ENCODE peak calls at places on chromosomes 4 and X, in five cellular contexts. D is HCT116, C is testis, Q is heart right ventricle, R is tibial artery. S is an unnamed sample. For H3K4me1, the result is how much of the 10 kb centered on the place peaks cover.

GRCh38 chr4:38495481-38495880 is 168.5 kb upstream of the KLF3 start:
- DNase-seq in D (no peak), C (no peak), Q (no peak), R (no peak), S (no peak)

GRCh38 chrX:100410083-100410590 is at the start of gene PCDH19:
- DNase-seq in D (no peak), C (peak), Q (peak), R (no peak), S (no peak)

GRCh38 chr4:189773909-189774308 is 166.8 kb upstream of the FRG1 start:
- DNase-seq in D (no peak), C (no peak), Q (no peak), R (no peak), S (peak)

GRCh38 chr4:181289203-181289602 is 954.0 kb upstream of the TENM3 start:
- DNase-seq in D (no peak), C (no peak), Q (no peak), R (no peak), S (no peak)

GRCh38 chrX:18353931-18354368 is 538 bp downstream of the SCML2 start:
- DNase-seq in D (no peak), C (peak), Q (peak), R (no peak), S (no peak)

GRCh38 chr4:75007891-75008290 is 75.0 kb downstream of the PARM1 start:
- DNase-seq in D (no peak), C (no peak), Q (no peak), R (no peak), S (no peak)

GRCh38 chr4:112327950-112328349 is 30.8 kb downstream of the ALPK1 start:
- DNase-seq in D (peak), C (no peak), Q (no peak), R (no peak), S (peak)

GRCh38 chr4:95124906-95125504 is 367.2 kb downstream of the BMPR1B start:
- DNase-seq in D (peak), C (peak), Q (no peak), R (no peak), S (no peak)

GRCh38 chr4:71473541-71474240 is 134.9 kb downstream of the SLC4A4 start:
- DNase-seq in D (no peak), C (no peak), Q (no peak), R (no peak), S (no peak)

GRCh38 chr4:4507923-4508322 is 33.9 kb downstream of the STX18 start:
- DNase-seq in D (peak), C (no peak), Q (no peak), R (no peak), S (no peak)

GRCh38 chr4:127788517-127788916 is 6.4 kb downstream of the HSPA4L start:
- DNase-seq in D (peak), C (no peak), Q (no peak), R (no peak), S (no peak)

GRCh38 chrX:40122487-40122886 is 24.7 kb upstream of the BCOR start:
- DNase-seq in D (no peak), C (no peak), Q (no peak), R (no peak), S (no peak)

GRCh38 chr4:140071806-140072205 is 82.2 kb downstream of the MAML3 start:
- DNase-seq in D (no peak), C (no peak), Q (no peak), R (no peak), S (no peak)

GRCh38 chrX:110178179-110178865 is 139.6 kb downstream of the AMMECR1 start:
- DNase-seq in D (no peak), C (no peak), Q (no peak), R (no peak), S (no peak)

GRCh38 chr4:22787753-22788389 is 95.1 kb downstream of the GBA3 start:
- DNase-seq in D (no peak), C (no peak), Q (no peak), R (no peak), S (no peak)

GRCh38 chr4:184649971-184650855 is 675 bp downstream of the PRIMPOL start:
- DNase-seq in D (no peak), C (peak), Q (no peak), R (no peak), S (no peak)

GRCh38 chr4:8207314-8207713 is 8.2 kb downstream of the SH3TC1 start:
- DNase-seq in D (no peak), C (no peak), Q (no peak), R (no peak), S (no peak)

GRCh38 chr4:8204576-8205227 is 5.6 kb downstream of the SH3TC1 start:
- DNase-seq in D (no peak), C (no peak), Q (no peak), R (no peak), S (no peak)

GRCh38 chr4:8205241-8205707 is 6.2 kb downstream of the SH3TC1 start:
- DNase-seq in D (no peak), C (no peak), Q (no peak), R (no peak), S (no peak)

GRCh38 chr4:8203817-8204216 is 4.7 kb downstream of the SH3TC1 start:
- DNase-seq in D (no peak), C (no peak), Q (no peak), R (no peak), S (no peak)

GRCh38 chr4:8205749-8206611 is 6.9 kb downstream of the SH3TC1 start:
- DNase-seq in D (no peak), C (no peak), Q (no peak), R (no peak), S (peak)
- H3K4me1 ChIP-seq in D (under half), C (under half), Q (under half), R (under half), S (under half)

GRCh38 chr4:142548491-142548890 is 297.6 kb downstream of the INPP4B start:
- DNase-seq in D (no peak), C (no peak), Q (no peak), R (no peak), S (peak)

GRCh38 chr4:142547974-142548373 is 298.1 kb downstream of the INPP4B start:
- DNase-seq in D (no peak), C (no peak), Q (no peak), R (no peak), S (peak)

GRCh38 chr4:142549726-142550463 is 296.2 kb downstream of the INPP4B start:
- DNase-seq in D (peak), C (no peak), Q (no peak), R (no peak), S (peak)

GRCh38 chr4:142550955-142551354 is 295.1 kb downstream of the INPP4B start:
- DNase-seq in D (peak), C (no peak), Q (no peak), R (no peak), S (no peak)

DNA sequence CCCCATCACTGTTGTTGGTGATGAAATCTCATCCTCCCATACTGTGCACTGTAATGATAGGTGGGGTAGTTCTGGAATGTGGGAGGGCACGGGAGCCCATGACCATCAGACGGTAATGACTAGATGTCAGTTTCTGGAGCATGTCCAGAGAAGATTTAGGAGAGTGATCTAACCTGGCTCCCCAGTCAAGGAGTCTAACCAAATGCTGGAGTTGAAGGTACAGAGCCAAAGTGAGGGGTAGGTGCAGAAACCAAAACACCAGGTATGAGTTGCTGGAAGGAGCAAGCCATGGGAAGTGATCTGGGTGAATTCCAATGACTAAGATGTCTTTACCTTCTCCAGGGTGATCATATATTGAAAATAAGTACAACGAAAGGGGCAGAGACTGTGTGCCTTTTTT is 296.9 kb downstream of the INPP4B start:
- DNase-seq in D (no peak), C (no peak), Q (no peak), R (no peak), S (peak)
- H3K27ac ChIP-seq in D (peak), C (no peak), Q (no peak), R (no peak), S (peak)

DNA sequence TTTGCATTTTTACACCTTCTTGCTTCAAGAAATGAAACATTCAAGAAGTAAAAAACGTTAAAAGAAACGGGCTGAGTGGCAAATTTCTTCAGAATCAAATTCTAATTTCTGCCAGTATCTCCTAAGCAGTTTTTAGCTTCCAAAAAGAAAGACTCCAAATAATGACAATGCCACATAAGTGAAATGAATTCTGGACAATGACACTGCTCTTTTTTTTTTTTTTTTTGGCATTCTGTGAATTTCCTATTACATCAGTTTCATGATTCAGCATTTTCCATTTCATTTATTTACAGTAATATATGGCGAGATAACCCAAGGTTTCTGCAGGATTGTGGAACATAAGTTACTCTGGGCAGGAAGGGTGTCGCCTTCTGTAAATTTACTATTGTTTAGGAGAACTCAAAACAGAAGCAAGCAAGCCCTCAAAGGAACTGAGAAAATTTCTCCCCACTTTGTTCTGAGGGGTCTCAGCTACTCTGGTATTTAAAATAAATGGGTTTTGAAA is 1.3 kb downstream of the SEL1L3 start:
- DNase-seq in D (no peak), C (no peak), Q (no peak), R (no peak), S (no peak)
- H3K4me1 ChIP-seq in D (under half), C (under half), Q (under half), R (under half), S (under half)

GRCh38 chrX:53716328-53717088 is 30.0 kb upstream of the HUWE1 start:
- DNase-seq in D (no peak), C (no peak), Q (no peak), R (no peak), S (peak)

GRCh38 chrX:53715336-53715924 is 28.9 kb upstream of the HUWE1 start:
- DNase-seq in D (no peak), C (no peak), Q (no peak), R (no peak), S (no peak)

GRCh38 chrX:53714580-53715335 is 28.2 kb upstream of the HUWE1 start:
- DNase-seq in D (peak), C (no peak), Q (no peak), R (no peak), S (peak)

GRCh38 chrX:53718073-53718472 is 31.6 kb upstream of the HUWE1 start:
- DNase-seq in D (no peak), C (no peak), Q (no peak), R (no peak), S (no peak)

GRCh38 chrX:53717205-53717604 is 30.7 kb upstream of the HUWE1 start:
- DNase-seq in D (no peak), C (peak), Q (no peak), R (no peak), S (no peak)
- H3K27ac ChIP-seq in D (no peak), C (no peak), Q (no peak), R (no peak), S (peak)

GRCh38 chr4:119038465-119038864 is 97.2 kb upstream of the MYOZ2 start:
- DNase-seq in D (no peak), C (no peak), Q (no peak), R (no peak), S (no peak)
- H3K4me1 ChIP-seq in D (under half), C (under half), Q (half or more), R (half or more), S (under half)

GRCh38 chr4:151991884-151992166 is 231.0 kb upstream of the GATB start:
- DNase-seq in D (no peak), C (no peak), Q (no peak), R (no peak), S (no peak)

GRCh38 chr4:151992755-151993154 is 231.9 kb upstream of the GATB start:
- DNase-seq in D (no peak), C (no peak), Q (no peak), R (no peak), S (no peak)

GRCh38 chr4:151992301-151992700 is 231.5 kb upstream of the GATB start:
- DNase-seq in D (no peak), C (no peak), Q (no peak), R (no peak), S (no peak)

GRCh38 chr4:151990201-151990600 is 229.4 kb upstream of the GATB start:
- DNase-seq in D (peak), C (no peak), Q (no peak), R (no peak), S (peak)

GRCh38 chr4:151991001-151991883 is 230.4 kb upstream of the GATB start:
- DNase-seq in D (no peak), C (no peak), Q (no peak), R (no peak), S (no peak)
- H3K27ac ChIP-seq in D (no peak), C (no peak), Q (peak), R (peak), S (no peak)

GRCh38 chr4:109559983-109560686 is at the start of gene MCUB:
- DNase-seq in D (peak), C (peak), Q (peak), R (peak), S (peak)
- H3K4me1 ChIP-seq in D (under half), C (under half), Q (under half), R (under half), S (under half)

GRCh38 chr4:10099521-10100325 is 16.9 kb downstream of the WDR1 start:
- DNase-seq in D (no peak), C (no peak), Q (no peak), R (no peak), S (no peak)
- H3K27ac ChIP-seq in D (no peak), C (no peak), Q (no peak), R (peak), S (no peak)

GRCh38 chrX:42499620-42500019 is 278.3 kb downstream of the PPP1R2C start:
- DNase-seq in D (no peak), C (no peak), Q (no peak), R (no peak), S (no peak)

GRCh38 chrX:42497356-42497755 is 280.6 kb downstream of the PPP1R2C start:
- DNase-seq in D (no peak), C (no peak), Q (no peak), R (no peak), S (no peak)

GRCh38 chrX:42496239-42496638 is 281.7 kb downstream of the PPP1R2C start:
- DNase-seq in D (no peak), C (no peak), Q (no peak), R (no peak), S (no peak)

GRCh38 chrX:42491145-42491907 is 286.6 kb downstream of the PPP1R2C start:
- DNase-seq in D (no peak), C (no peak), Q (no peak), R (no peak), S (no peak)

GRCh38 chrX:42495139-42495538 is 282.8 kb downstream of the PPP1R2C start:
- DNase-seq in D (no peak), C (no peak), Q (no peak), R (no peak), S (no peak)
- H3K4me1 ChIP-seq in D (under half), C (under half), Q (under half), R (under half), S (under half)

GRCh38 chr4:101349346-101350064 is 2.2 kb upstream of the PPP3CA start:
- DNase-seq in D (peak), C (peak), Q (peak), R (peak), S (peak)
- H3K27ac ChIP-seq in D (peak), C (no peak), Q (no peak), R (no peak), S (peak)

S was measured in foreskin keratinocyte.